ENCODE peak calls at places on chromosomes 4 and X, in four cellular contexts. F is GM12878, C is stomach, G is H1. X is an unnamed sample.

GRCh38 chrX:39809326-39809725 is 288.4 kb downstream of the BCOR start:
- DNase-seq in F (no peak), C (no peak), G (no peak), X (no peak)

GRCh38 chr4:85209161-85209560 is 242.7 kb upstream of the WDFY3 start:
- DNase-seq in F (no peak), C (no peak), G (no peak), X (no peak)

GRCh38 chr4:86685401-86685800 is 91.3 kb downstream of the PTPN13 start:
- DNase-seq in F (no peak), C (no peak), G (no peak), X (no peak)

GRCh38 chr4:184112006-184112550 is 105.6 kb downstream of the ENPP6 start:
- DNase-seq in F (no peak), C (no peak), G (no peak), X (no peak)

GRCh38 chrX:18377802-18378201 is 23.3 kb upstream of the SCML2 start:
- DNase-seq in F (no peak), C (peak), G (no peak), X (no peak)

GRCh38 chrX:136310411-136310810 is 9.6 kb downstream of the ADGRG4 start:
- DNase-seq in F (no peak), C (no peak), G (peak), X (no peak)

GRCh38 chr4:4714330-4714729 is 145.1 kb upstream of the MSX1 start:
- DNase-seq in F (no peak), C (no peak), G (no peak), X (no peak)

GRCh38 chr4:41369680-41370079 is 113.0 kb downstream of the UCHL1 start:
- DNase-seq in F (no peak), C (peak), G (no peak), X (no peak)

GRCh38 chrX:40009462-40009851 is 88.3 kb downstream of the BCOR start:
- DNase-seq in F (no peak), C (no peak), G (no peak), X (no peak)

GRCh38 chr4:8351931-8352367 is 82.4 kb downstream of the HTRA3 start:
- DNase-seq in F (no peak), C (peak), G (no peak), X (no peak)

GRCh38 chrX:49233176-49233575 is at the start of gene CACNA1F:
- DNase-seq in F (no peak), C (no peak), G (no peak), X (no peak)

GRCh38 chrX:153333271-153333670 is 682 bp upstream of the ZNF275 start:
- DNase-seq in F (no peak), C (no peak), G (no peak), X (no peak)

GRCh38 chrX:16892504-16893362 is 22.6 kb upstream of the RBBP7 start:
- DNase-seq in F (peak), C (peak), G (no peak), X (no peak)

GRCh38 chr4:159455675-159456235 is 352.9 kb downstream of the RAPGEF2 start:
- DNase-seq in F (no peak), C (no peak), G (no peak), X (no peak)

GRCh38 chr4:23033796-23034195 is 341.1 kb downstream of the GBA3 start:
- DNase-seq in F (no peak), C (no peak), G (no peak), X (no peak)

GRCh38 chrX:9429767-9430166 is 35.1 kb upstream of the TBL1X start:
- DNase-seq in F (no peak), C (no peak), G (no peak), X (no peak)

GRCh38 chr4:6369035-6369434 is 99.4 kb downstream of the WFS1 start:
- DNase-seq in F (no peak), C (no peak), G (no peak), X (no peak)

GRCh38 chr4:106238819-106239420 is 77.1 kb downstream of the TBCK start:
- DNase-seq in F (no peak), C (no peak), G (peak), X (no peak)

GRCh38 chr4:2354760-2355159 is 63.7 kb downstream of the ZFYVE28 start:
- DNase-seq in F (no peak), C (no peak), G (no peak), X (no peak)

GRCh38 chr4:165060938-165061337 is 7.3 kb downstream of the TRIM75 start:
- DNase-seq in F (no peak), C (no peak), G (no peak), X (peak)

GRCh38 chr4:95798003-95798402 is 41.9 kb upstream of the PDHA2 start:
- DNase-seq in F (no peak), C (no peak), G (no peak), X (no peak)

GRCh38 chr4:39587881-39588280 is 50.8 kb downstream of the SMIM14 start:
- DNase-seq in F (no peak), C (no peak), G (no peak), X (no peak)

GRCh38 chrX:786441-786881 is 155.9 kb downstream of the SHOX start:
- DNase-seq in F (no peak), C (no peak), G (no peak), X (peak)

GRCh38 chr4:147772459-147772969 is 40.6 kb downstream of the ARHGAP10 start:
- DNase-seq in F (no peak), C (no peak), G (no peak), X (no peak)

GRCh38 chr4:102799816-102800215 is 27.5 kb downstream of the UBE2D3 start:
- DNase-seq in F (no peak), C (no peak), G (no peak), X (no peak)
- TF ChIP-seq EP300 in F (no peak), C (no peak), G (no peak), X (no peak)

DNA sequence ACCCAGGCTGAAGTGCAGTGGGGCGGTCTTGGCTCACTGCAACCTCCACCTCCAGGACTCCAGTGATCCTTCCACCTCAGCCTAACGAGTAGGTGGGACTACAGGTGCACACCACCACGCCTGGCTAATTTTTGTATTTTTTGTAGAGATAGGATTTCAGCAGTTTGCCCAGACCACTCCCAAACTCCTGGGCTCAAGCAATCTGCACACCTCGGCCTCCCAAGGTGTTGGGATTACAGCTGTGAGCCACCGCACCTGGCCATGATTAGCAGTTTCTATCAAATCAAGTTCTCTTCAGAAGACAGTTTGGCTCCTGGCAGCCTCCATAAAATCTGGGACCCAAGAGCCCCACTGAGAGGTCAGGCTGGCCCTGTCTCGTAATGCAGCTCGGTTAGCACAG is 26.4 kb upstream of the TRIM2 start:
- DNase-seq in F (no peak), C (no peak), G (no peak), X (no peak)
- TF ChIP-seq EP300 in F (no peak), C (no peak), G (no peak), X (no peak)

GRCh38 chr4:120055167-120055566 is 11.5 kb downstream of the MAD2L1 start:
- DNase-seq in F (no peak), C (no peak), G (no peak), X (no peak)

GRCh38 chr4:120053916-120054315 is 12.7 kb downstream of the MAD2L1 start:
- DNase-seq in F (no peak), C (no peak), G (no peak), X (no peak)

GRCh38 chr4:120056249-120056648 is 10.4 kb downstream of the MAD2L1 start:
- DNase-seq in F (no peak), C (no peak), G (no peak), X (no peak)

GRCh38 chr4:120057416-120057815 is 9.2 kb downstream of the MAD2L1 start:
- DNase-seq in F (no peak), C (no peak), G (no peak), X (no peak)

DNA sequence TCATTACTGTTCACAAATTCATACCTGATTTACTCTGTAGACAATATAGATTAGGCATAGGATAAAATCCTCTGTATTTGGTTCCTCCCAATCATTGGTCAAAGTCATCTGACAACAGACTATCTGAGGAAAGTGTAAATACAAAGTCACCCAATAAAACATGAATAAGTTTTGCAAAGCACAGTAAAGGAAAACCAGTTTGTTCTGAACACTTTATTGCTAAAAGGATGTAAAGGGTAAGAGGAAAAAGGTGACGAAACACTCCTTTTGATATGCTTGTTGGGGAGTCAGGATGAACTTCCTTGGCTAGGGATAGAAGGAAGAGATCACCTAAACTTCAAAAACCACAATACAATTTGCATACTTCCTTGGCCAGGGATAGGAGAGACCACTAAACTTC is 10.9 kb downstream of the MAD2L1 start:
- DNase-seq in F (no peak), C (no peak), G (no peak), X (no peak)
- TF ChIP-seq EP300 in F (no peak), C (no peak), G (no peak), X (no peak)

GRCh38 chrX:129823523-129823922 is 20.2 kb downstream of the ZDHHC9 start:
- DNase-seq in F (no peak), C (no peak), G (no peak), X (no peak)
- TF ChIP-seq EP300 in F (no peak), C (no peak), G (no peak), X (no peak)

GRCh38 chr4:26484032-26484515 is 6.2 kb downstream of the CCKAR start:
- DNase-seq in F (no peak), C (no peak), G (no peak), X (no peak)
- TF ChIP-seq EP300 in F (no peak), C (no peak), G (no peak), X (no peak)

GRCh38 chrX:45710081-45710801 is 509.6 kb upstream of the DIPK2B start:
- DNase-seq in F (peak), C (no peak), G (no peak), X (no peak)

GRCh38 chrX:45714864-45715263 is 514.2 kb upstream of the DIPK2B start:
- DNase-seq in F (peak), C (no peak), G (no peak), X (no peak)

GRCh38 chrX:45712067-45712466 is 511.4 kb upstream of the DIPK2B start:
- DNase-seq in F (no peak), C (no peak), G (no peak), X (no peak)

GRCh38 chrX:45709381-45709780 is 508.7 kb upstream of the DIPK2B start:
- DNase-seq in F (no peak), C (no peak), G (no peak), X (no peak)

GRCh38 chrX:45711231-45711630 is 510.6 kb upstream of the DIPK2B start:
- DNase-seq in F (no peak), C (no peak), G (no peak), X (no peak)
- TF ChIP-seq EP300 in F (no peak), C (no peak), G (no peak), X (no peak)

GRCh38 chrX:29940750-29941149 is 274.6 kb upstream of the MAGEB2 start:
- DNase-seq in F (no peak), C (no peak), G (no peak), X (no peak)

GRCh38 chrX:29941292-29941691 is 274.1 kb upstream of the MAGEB2 start:
- DNase-seq in F (no peak), C (no peak), G (no peak), X (no peak)

GRCh38 chrX:29935455-29935854 is 279.9 kb upstream of the MAGEB2 start:
- DNase-seq in F (no peak), C (no peak), G (no peak), X (no peak)
- TF ChIP-seq EP300 in F (no peak), C (no peak), G (no peak), X (no peak)